ENCODE peak calls at places on chromosomes 4 and X, in four cellular contexts. I is activated CD4-positive, alpha-beta T cell treated with anti-CD3 and anti-CD28 coated beads, Interleukin-2, amount 10 ng/mL, durations not matched to agents 7 days and 5 days; O is small intestine; R is astrocyte of the cerebellum. H is an unnamed sample.

GRCh38 chr4:54065282-54066087 is 1.1 kb upstream of the CHIC2 start:
- DNase-seq in R (no peak), I (no peak), O (no peak), H (no peak)

GRCh38 chrX:12570859-12571501 is 220.2 kb upstream of the PRPS2 start:
- DNase-seq in I (no peak), O (no peak), R (no peak), H (no peak)

GRCh38 chr4:11611868-11612267 is 183.2 kb upstream of the HS3ST1 start:
- DNase-seq in O (no peak), I (no peak), R (no peak), H (no peak)

GRCh38 chr4:152684007-152684406 is 4.2 kb upstream of the TMEM154 start:
- DNase-seq in R (no peak), I (no peak), O (no peak), H (no peak)

GRCh38 chrX:19649227-19650009 is 134.1 kb upstream of the MAP3K15 start:
- DNase-seq in R (no peak), I (no peak), O (no peak), H (no peak)

GRCh38 chr4:94415448-94415847 is 36.3 kb upstream of the PDLIM5 start:
- DNase-seq in I (no peak), O (no peak), R (no peak), H (no peak)

GRCh38 chr4:13982008-13982407 is 354.5 kb upstream of the BOD1L1 start:
- DNase-seq in O (no peak), R (no peak), I (no peak), H (no peak)

GRCh38 chr4:146267826-146268225 is 53.5 kb downstream of the REELD1 start:
- DNase-seq in R (no peak), O (no peak), I (no peak), H (no peak)

GRCh38 chrX:129831486-129831885 is 12.2 kb downstream of the ZDHHC9 start:
- DNase-seq in O (no peak), I (no peak), R (no peak), H (no peak)

GRCh38 chr4:38982356-38983095 is 49.7 kb downstream of the TMEM156 start:
- DNase-seq in O (no peak), I (no peak), R (no peak), H (no peak)

GRCh38 chrX:3815896-3816664 is 102.6 kb upstream of the PRKX start:
- DNase-seq in I (peak), R (no peak), O (peak), H (peak)